ENCODE peak calls at places on chromosomes 5 and 9, in ten cellular contexts. L, U, Z, N, B, Y, P, X, Q and D are unnamed samples.
A peak's percentile ranks its signal among the peaks of the same experiment; 100 is the strongest.

GRCh38 chr5:66171349-66172344 is 27.5 kb downstream of the SREK1 start:
- DNase-seq in L (no peak), U (no peak), Z (peak; percentile 33), N (peak; percentile 36), B (peak; percentile 49), Y (peak; percentile 41), P (no peak), X (peak; percentile 43), Q (peak; percentile 47), D (no peak)

GRCh38 chr9:100785946-100786345 is 208.1 kb downstream of the CAVIN4 start:
- DNase-seq in L (no peak), U (no peak), Z (no peak), N (no peak), B (no peak), Y (no peak), P (no peak), X (no peak), Q (no peak), D (no peak)

GRCh38 chr9:16521868-16522381 is 348.5 kb downstream of the BNC2 start:
- DNase-seq in L (no peak), U (no peak), Z (peak; percentile 26), N (peak; percentile 55), B (peak; percentile 69), Y (no peak), P (no peak), X (no peak), Q (peak; percentile 98), D (peak; percentile 51)

GRCh38 chr5:16983972-16984371 is 47.9 kb upstream of the MYO10 start:
- DNase-seq in L (no peak), U (no peak), Z (no peak), N (no peak), B (no peak), Y (no peak), P (no peak), X (no peak), Q (no peak), D (no peak)

GRCh38 chr9:99023831-99024230 is 80.1 kb downstream of the COL15A1 start:
- DNase-seq in L (no peak), U (no peak), Z (no peak), N (peak; percentile 41), B (peak; percentile 87), Y (no peak), P (no peak), X (no peak), Q (no peak), D (peak; percentile 78)

GRCh38 chr9:71303351-71303750 is 181.9 kb upstream of the TRPM3 start:
- DNase-seq in L (no peak), U (no peak), Z (no peak), N (no peak), B (no peak), Y (no peak), P (no peak), X (no peak), Q (no peak), D (no peak)

GRCh38 chr9:15191358-15191757 is 115.7 kb downstream of the TTC39B start:
- DNase-seq in L (no peak), U (no peak), Z (no peak), N (no peak), B (no peak), Y (no peak), P (no peak), X (no peak), Q (no peak), D (no peak)

GRCh38 chr9:108835831-108836230 is 20.0 kb downstream of the ACTL7B start:
- DNase-seq in L (no peak), U (no peak), Z (no peak), N (no peak), B (no peak), Y (no peak), P (no peak), X (no peak), Q (peak; percentile 73), D (no peak)

GRCh38 chr5:172770675-172771438 is at the start of gene DUSP1:
- DNase-seq in L (peak; percentile 98), U (peak; percentile 97), Z (peak; percentile 99), N (peak; percentile 96), B (peak; percentile 100), Y (peak; percentile 94), P (peak; percentile 98), X (peak; percentile 95), Q (peak; percentile 87), D (peak; percentile 100)